ENCODE peak calls at places on chromosomes 2 and 18, in eight cellular contexts. V is right lobe of liver, F is tibial nerve, O is suprapubic skin, Z is uterus, E is heart left ventricle, B is Peyer's patch, K is upper lobe of left lung. S is an unnamed sample.

GRCh38 chr18:23641937-23642666 is 20.6 kb downstream of the ANKRD29 start:
- DNase-seq in V (no peak), F (no peak), O (no peak), Z (no peak), E (no peak), B (no peak), K (no peak), S (no peak)

GRCh38 chr18:12246849-12247808 is 7.0 kb upstream of the CIDEA start:
- DNase-seq in V (no peak), F (no peak), O (peak), Z (no peak), E (no peak), B (no peak), K (no peak), S (no peak)

GRCh38 chr2:46309052-46309953 is 12.1 kb downstream of the EPAS1 start:
- DNase-seq in V (no peak), F (no peak), O (peak), Z (no peak), E (no peak), B (no peak), K (no peak), S (no peak)

GRCh38 chr2:190499976-190500588 is 34.4 kb downstream of the NEMP2 start:
- DNase-seq in V (peak), F (no peak), O (no peak), Z (no peak), E (no peak), B (no peak), K (no peak), S (no peak)

GRCh38 chr2:120108049-120108448 is 95.2 kb downstream of the EPB41L5 start:
- DNase-seq in V (no peak), F (peak), O (no peak), Z (peak), E (peak), B (no peak), K (peak), S (no peak)

GRCh38 chr2:38016177-38016576 is 59.8 kb downstream of the CYP1B1 start:
- DNase-seq in V (no peak), F (no peak), O (no peak), Z (no peak), E (no peak), B (no peak), K (no peak), S (no peak)

GRCh38 chr2:105553538-105554196 is 154.8 kb upstream of the FHL2 start:
- DNase-seq in V (no peak), F (no peak), O (peak), Z (no peak), E (no peak), B (no peak), K (no peak), S (no peak)

GRCh38 chr2:184053326-184053725 is 545.0 kb upstream of the ZNF804A start:
- DNase-seq in V (no peak), F (no peak), O (no peak), Z (no peak), E (no peak), B (no peak), K (no peak), S (no peak)

GRCh38 chr2:48525269-48525943 is 4.5 kb upstream of the STON1 start:
- DNase-seq in V (no peak), F (peak), O (no peak), Z (peak), E (peak), B (no peak), K (no peak), S (no peak)

GRCh38 chr2:200814276-200814815 is 2.6 kb downstream of the BZW1 start:
- DNase-seq in V (no peak), F (no peak), O (no peak), Z (no peak), E (no peak), B (no peak), K (no peak), S (no peak)

GRCh38 chr2:47512581-47513083 is 109.7 kb downstream of the MSH2 start:
- DNase-seq in V (no peak), F (no peak), O (no peak), Z (no peak), E (no peak), B (no peak), K (no peak), S (peak)

GRCh38 chr2:54502731-54503130 is 46.6 kb downstream of the SPTBN1 start:
- DNase-seq in V (no peak), F (no peak), O (no peak), Z (no peak), E (no peak), B (no peak), K (no peak), S (no peak)

GRCh38 chr2:237665713-237666143 is 38.3 kb downstream of the LRRFIP1 start:
- DNase-seq in V (no peak), F (no peak), O (no peak), Z (no peak), E (no peak), B (no peak), K (no peak), S (no peak)

GRCh38 chr18:62634991-62635630 is 80.2 kb upstream of the PHLPP1 start:
- DNase-seq in V (no peak), F (no peak), O (peak), Z (no peak), E (no peak), B (no peak), K (no peak), S (no peak)

GRCh38 chr2:177169810-177170514 is 42.6 kb upstream of the HNRNPA3 start:
- DNase-seq in V (no peak), F (no peak), O (no peak), Z (no peak), E (no peak), B (no peak), K (peak), S (no peak)
- TF ChIP-seq POLR2A in V (no peak), F (no peak), O (no peak), Z (no peak), E (no peak), B (no peak), K (peak), S (no peak)

GRCh38 chr2:66433945-66434678 is 813 bp upstream of the MEIS1 start:
- DNase-seq in V (peak), F (no peak), O (peak), Z (peak), E (peak), B (peak), K (no peak), S (peak)

GRCh38 chr2:66433695-66433944 is 1.3 kb upstream of the MEIS1 start:
- DNase-seq in V (no peak), F (no peak), O (no peak), Z (no peak), E (no peak), B (no peak), K (no peak), S (no peak)

GRCh38 chr2:66435549-66435875 is 587 bp downstream of the MEIS1 start:
- DNase-seq in V (no peak), F (no peak), O (no peak), Z (no peak), E (no peak), B (no peak), K (no peak), S (no peak)

GRCh38 chr2:66435963-66436362 is 1.0 kb downstream of the MEIS1 start:
- DNase-seq in V (no peak), F (no peak), O (no peak), Z (no peak), E (no peak), B (no peak), K (no peak), S (no peak)

DNA sequence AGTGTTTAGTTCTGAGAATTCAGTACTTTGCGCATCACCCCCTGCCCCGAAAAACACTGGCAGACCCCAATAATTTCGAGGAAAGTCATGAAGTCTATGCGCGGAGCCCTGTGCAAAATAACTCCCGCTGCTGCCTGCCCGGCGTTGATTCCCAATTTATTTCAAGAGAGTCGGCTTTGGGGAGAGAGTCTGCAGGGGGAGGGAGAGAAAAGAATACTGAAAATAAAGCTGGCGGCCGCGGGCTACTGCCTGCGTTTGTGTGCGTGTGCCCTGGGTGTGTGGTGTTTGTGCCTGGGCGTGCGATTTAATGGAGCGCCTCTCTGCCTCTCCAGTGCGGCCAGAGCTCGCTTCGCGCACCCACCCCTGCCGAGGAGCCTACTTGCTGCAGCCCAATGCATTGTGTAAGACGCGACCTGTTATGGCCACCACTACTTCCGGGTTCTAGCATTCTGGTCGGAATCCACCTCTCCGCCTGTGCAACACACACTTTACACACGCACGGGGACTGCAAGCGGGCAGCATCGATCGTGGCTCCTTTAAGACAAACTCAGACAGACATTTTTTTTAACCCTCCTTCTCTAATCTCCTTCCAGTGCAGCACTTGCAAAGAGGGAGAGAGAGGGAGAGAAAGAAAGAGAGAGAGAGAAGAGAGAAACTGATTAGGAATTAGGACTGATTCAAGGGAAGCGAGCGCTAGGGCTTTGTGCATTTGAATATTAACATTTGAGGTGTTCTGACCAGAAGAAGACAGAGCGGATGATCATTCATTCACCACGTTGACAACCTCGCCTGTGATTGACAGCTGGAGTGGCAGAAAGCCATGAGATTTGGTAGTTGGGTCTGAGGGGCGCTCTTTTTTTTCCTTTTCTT is at the start of gene MEIS1:
- DNase-seq in V (peak), F (peak), O (peak), Z (peak), E (peak), B (peak), K (peak), S (peak)
- TF ChIP-seq POLR2A in V (peak), F (peak), O (peak), Z (peak), E (peak), B (peak), K (peak), S (peak)

DNA sequence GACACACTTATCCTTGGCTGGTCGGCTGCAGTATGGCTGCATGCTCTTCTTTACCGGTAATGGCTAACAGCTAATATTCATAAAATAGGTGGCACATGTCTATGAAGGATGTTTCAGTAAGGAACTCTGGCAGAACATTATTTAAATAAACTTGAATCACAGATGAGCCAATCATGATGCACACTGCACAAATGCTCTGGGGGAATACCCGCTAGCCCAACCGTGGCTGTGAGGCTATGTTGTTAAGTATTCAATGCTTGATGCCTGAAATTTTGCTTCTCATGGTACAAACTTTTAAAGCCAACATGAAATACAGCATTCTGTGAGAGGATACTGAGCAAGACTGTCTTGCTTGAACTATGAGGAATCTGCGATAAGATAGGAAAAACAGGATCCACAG is 505.8 kb downstream of the ZEB2 start:
- DNase-seq in V (no peak), F (no peak), O (no peak), Z (no peak), E (no peak), B (no peak), K (no peak), S (no peak)
- TF ChIP-seq POLR2A in V (no peak), F (no peak), O (no peak), Z (no peak), E (no peak), B (no peak), K (no peak), S (no peak)

GRCh38 chr2:10133007-10133647 is 10.6 kb downstream of the RRM2 start:
- DNase-seq in V (no peak), F (no peak), O (peak), Z (no peak), E (no peak), B (no peak), K (no peak), S (no peak)
- TF ChIP-seq POLR2A in V (no peak), F (no peak), O (no peak), Z (no peak), E (no peak), B (no peak), K (no peak), S (no peak)

DNA sequence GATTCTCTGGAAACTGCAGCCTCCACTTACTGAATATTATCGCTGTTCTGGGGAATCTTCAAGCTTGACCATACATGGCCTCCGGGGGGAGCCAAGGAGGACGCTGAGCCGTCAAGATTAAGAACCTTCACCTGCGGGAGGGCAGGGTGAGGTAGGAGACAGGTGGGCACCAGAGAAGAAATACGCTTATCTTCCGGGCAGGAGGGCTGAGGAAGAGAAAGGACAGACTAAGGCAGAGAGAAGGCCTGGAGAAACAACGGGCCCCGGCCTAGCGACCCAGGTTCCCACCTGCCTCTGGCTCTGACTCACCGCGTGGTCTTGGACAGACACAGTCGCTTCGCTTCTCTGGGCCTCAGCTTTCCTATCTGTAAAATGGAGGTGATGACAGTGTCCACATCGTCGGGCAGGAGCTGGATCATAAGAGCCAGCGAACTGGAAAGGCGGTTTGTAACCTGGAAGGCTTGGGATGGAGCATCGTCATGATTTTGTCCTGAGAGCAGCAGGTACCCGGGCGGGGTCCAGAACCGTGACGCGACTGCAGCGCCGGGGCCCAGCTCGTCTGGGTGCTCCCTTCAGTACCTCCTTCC is 659 bp downstream of the ZNF142 start:
- DNase-seq in V (no peak), F (no peak), O (no peak), Z (no peak), E (no peak), B (peak), K (peak), S (no peak)
- TF ChIP-seq POLR2A in V (no peak), F (no peak), O (no peak), Z (no peak), E (no peak), B (no peak), K (no peak), S (no peak)

GRCh38 chr2:222318026-222318711 is 19.4 kb upstream of the PAX3 start:
- DNase-seq in V (peak), F (no peak), O (no peak), Z (no peak), E (peak), B (peak), K (peak), S (peak)
- TF ChIP-seq POLR2A in V (no peak), F (no peak), O (no peak), Z (no peak), E (no peak), B (no peak), K (no peak), S (no peak)